ENCODE peak calls at places on chromosomes 16 and 17, in five cellular contexts. N, O, Z, P and A are unnamed samples.

GRCh38 chr16:87815567-87815966 is 49.8 kb upstream of the KLHDC4 start:
- DNase-seq in Z (no peak), P (no peak), O (no peak), N (no peak), A (no peak)

GRCh38 chr17:64216385-64217248 is 46.4 kb downstream of the TEX2 start:
- DNase-seq in O (peak; percentile 49), P (no peak), Z (no peak), N (no peak), A (peak; percentile 26)

GRCh38 chr17:78774956-78775571 is 7.0 kb downstream of the CYTH1 start:
- DNase-seq in Z (peak; percentile 35), O (no peak), P (no peak), N (no peak), A (no peak)

GRCh38 chr16:54921229-54921824 is 9.3 kb upstream of the IRX5 start:
- DNase-seq in P (no peak), O (no peak), N (no peak), Z (no peak), A (no peak)

GRCh38 chr16:88566158-88566557 is 4.0 kb upstream of the ZC3H18 start:
- DNase-seq in Z (no peak), P (no peak), N (no peak), O (no peak), A (no peak)

GRCh38 chr17:44331249-44331760 is 6.7 kb upstream of the SLC25A39 start:
- DNase-seq in P (peak; percentile 47), N (no peak), O (peak; percentile 64), Z (peak; percentile 62), A (no peak)

GRCh38 chr16:66427871-66428681 is 981 bp downstream of the BEAN1 start:
- DNase-seq in Z (no peak), P (no peak), N (no peak), O (peak; percentile 53), A (no peak)

GRCh38 chr16:67068212-67068753 is 39.3 kb downstream of the CBFB start:
- DNase-seq in O (no peak), N (no peak), Z (no peak), P (no peak), A (no peak)

GRCh38 chr17:79622776-79623175 is 11.9 kb upstream of the RBFOX3 start:
- DNase-seq in N (peak; percentile 40), O (peak; percentile 19), P (no peak), Z (no peak), A (no peak)

GRCh38 chr17:50649042-50649908 is 14.6 kb downstream of the ABCC3 start:
- DNase-seq in Z (no peak), P (no peak), O (no peak), N (no peak), A (no peak)

GRCh38 chr16:62261760-62262159 is 225.5 kb upstream of the CDH8 start:
- DNase-seq in P (no peak), N (no peak), O (no peak), Z (no peak), A (no peak)

GRCh38 chr17:4566785-4567184 is 6.4 kb upstream of the GGT6 start:
- DNase-seq in Z (no peak), O (no peak), P (no peak), N (no peak), A (no peak)